ENCODE peak calls at places on chromosomes 2 and 18, in five cellular contexts. X, D, L, N and K are unnamed samples.

GRCh38 chr2:199484927-199485326 is 27.2 kb upstream of the SATB2 start:
- DNase-seq in X (peak; percentile 10), D (no peak), L (no peak), N (peak; percentile 40), K (no peak)

GRCh38 chr2:158761626-158762025 is 33.5 kb upstream of the DAPL1 start:
- DNase-seq in X (no peak), D (peak; percentile 27), L (no peak), N (peak; percentile 80), K (peak; percentile 99)

GRCh38 chr2:135063210-135063609 is 11.1 kb downstream of the RAB3GAP1 start:
- DNase-seq in X (no peak), D (peak; percentile 27), L (no peak), N (no peak), K (no peak)

GRCh38 chr2:16482485-16482884 is 183.1 kb downstream of the CYRIA start:
- DNase-seq in X (no peak), D (no peak), L (no peak), N (no peak), K (no peak)

GRCh38 chr2:2826621-2827020 is 495.5 kb upstream of the MYT1L start:
- DNase-seq in X (no peak), D (no peak), L (peak; percentile 33), N (no peak), K (no peak)

GRCh38 chr2:239820836-239821693 is 204.1 kb downstream of the NDUFA10 start:
- DNase-seq in X (no peak), D (no peak), L (no peak), N (no peak), K (no peak)

GRCh38 chr18:23406271-23406787 is 46.8 kb upstream of the RIOK3 start:
- DNase-seq in X (peak; percentile 23), D (peak; percentile 61), L (no peak), N (peak; percentile 58), K (peak; percentile 9)

GRCh38 chr2:221779614-221780067 is 207.5 kb upstream of the EPHA4 start:
- DNase-seq in X (no peak), D (peak; percentile 68), L (no peak), N (peak; percentile 91), K (no peak)

GRCh38 chr2:17334300-17334699 is 183.9 kb downstream of the RAD51AP2 start:
- DNase-seq in X (no peak), D (no peak), L (no peak), N (no peak), K (no peak)

GRCh38 chr18:3089579-3089978 is 76.6 kb upstream of the LPIN2 start:
- DNase-seq in X (no peak), D (peak; percentile 11), L (no peak), N (no peak), K (no peak)

GRCh38 chr18:3084206-3084605 is 71.3 kb upstream of the LPIN2 start:
- DNase-seq in X (no peak), D (no peak), L (no peak), N (no peak), K (no peak)

GRCh38 chr18:3086865-3087264 is 73.9 kb upstream of the LPIN2 start:
- DNase-seq in X (no peak), D (no peak), L (no peak), N (no peak), K (no peak)

GRCh38 chr18:3088044-3088443 is 75.1 kb upstream of the LPIN2 start:
- DNase-seq in X (no peak), D (no peak), L (no peak), N (no peak), K (no peak)

DNA sequence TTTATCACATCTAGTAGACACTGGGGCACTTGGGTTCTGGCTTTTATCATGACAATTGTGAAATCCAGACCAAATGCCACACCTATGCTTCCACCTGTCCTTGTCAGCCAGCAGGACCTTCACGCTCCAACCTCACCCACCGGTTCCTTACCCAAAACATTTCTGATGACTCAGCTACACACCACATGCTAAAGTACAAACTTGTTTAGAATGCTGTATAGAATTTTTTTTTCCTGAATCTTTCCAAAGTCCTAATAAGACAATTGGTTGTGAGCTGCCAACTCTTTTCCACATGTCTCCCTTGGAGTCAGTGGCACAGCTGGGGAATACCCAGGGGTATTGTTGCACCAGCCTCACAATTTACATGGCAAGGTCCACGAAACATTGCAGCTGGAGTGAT is 75.5 kb upstream of the LPIN2 start:
- DNase-seq in X (no peak), D (peak; percentile 9), L (no peak), N (no peak), K (peak; percentile 10)
- H3K27ac ChIP-seq in X (no peak overlapping the region), D (no peak overlapping the region), L (no peak overlapping the region), N (no peak overlapping the region), K (no peak overlapping the region)

DNA sequence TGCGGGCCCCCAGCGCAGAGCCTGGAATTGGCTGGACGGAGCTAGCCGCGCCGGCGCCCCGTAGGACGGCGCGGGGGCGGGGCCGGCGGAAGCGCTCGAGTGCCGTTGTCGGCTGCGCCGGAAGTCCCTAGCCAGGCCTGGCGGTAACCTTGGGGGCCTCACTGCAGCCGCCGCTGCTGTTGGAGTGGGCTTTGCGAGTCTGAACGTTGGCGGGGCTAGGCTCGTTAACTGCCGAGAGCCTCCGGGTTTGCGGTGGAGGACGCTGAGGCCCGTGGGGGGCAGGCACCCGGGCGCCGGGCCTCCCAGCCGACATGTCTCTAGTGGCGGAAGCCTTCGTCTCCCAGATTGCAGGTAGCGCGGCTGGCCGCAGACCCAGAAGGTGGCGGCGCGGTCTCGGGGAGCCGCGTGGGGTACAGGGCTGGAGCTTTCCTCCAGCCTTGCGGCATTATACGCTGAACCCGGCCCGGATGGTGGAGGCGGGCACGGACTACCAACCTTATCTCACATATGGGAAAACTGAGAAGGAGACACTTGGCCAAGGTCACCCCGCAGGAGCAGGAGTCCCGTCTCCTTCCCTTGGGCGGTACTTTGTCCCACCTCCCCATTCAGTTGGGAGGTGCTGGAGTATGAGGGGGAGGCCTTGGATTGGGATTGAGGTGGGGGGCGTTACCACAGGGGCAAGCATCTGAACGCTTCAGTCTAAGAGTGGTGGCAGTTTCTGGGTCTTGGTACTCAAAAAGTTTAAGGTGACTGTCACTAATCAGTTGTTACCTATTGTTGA is at the start of gene MTX2:
- DNase-seq in X (peak; percentile 85), D (peak; percentile 62), L (peak; percentile 89), N (peak; percentile 87), K (peak; percentile 74)
- TF ChIP-seq EZH2 in X (no peak), D (no peak), L (no peak), N (no peak), K (no peak)

DNA sequence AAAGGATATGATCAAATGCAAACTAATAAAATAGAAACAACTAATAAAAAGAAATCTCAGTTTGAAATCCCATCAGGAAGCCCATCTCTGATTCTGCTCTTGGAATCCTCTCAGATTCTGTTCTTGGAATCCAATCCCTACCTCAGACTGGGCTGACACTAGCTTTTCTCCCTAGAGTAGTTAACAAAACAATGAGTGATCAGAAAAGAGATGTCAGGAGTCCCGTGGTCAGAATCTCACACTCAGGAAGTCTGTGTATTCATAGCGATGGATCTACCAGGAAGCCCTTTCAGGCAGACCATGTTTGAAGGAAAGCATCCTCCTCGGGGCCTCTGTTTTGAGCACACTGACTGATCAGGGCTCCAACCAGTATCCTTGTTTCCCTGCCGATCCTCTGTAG is 150.6 kb downstream of the THADA start:
- DNase-seq in X (no peak), D (no peak), L (no peak), N (no peak), K (no peak)
- H3K27ac ChIP-seq in X (no peak overlapping the region), D (no peak overlapping the region), L (no peak overlapping the region), N (no peak overlapping the region), K (no peak overlapping the region)

DNA sequence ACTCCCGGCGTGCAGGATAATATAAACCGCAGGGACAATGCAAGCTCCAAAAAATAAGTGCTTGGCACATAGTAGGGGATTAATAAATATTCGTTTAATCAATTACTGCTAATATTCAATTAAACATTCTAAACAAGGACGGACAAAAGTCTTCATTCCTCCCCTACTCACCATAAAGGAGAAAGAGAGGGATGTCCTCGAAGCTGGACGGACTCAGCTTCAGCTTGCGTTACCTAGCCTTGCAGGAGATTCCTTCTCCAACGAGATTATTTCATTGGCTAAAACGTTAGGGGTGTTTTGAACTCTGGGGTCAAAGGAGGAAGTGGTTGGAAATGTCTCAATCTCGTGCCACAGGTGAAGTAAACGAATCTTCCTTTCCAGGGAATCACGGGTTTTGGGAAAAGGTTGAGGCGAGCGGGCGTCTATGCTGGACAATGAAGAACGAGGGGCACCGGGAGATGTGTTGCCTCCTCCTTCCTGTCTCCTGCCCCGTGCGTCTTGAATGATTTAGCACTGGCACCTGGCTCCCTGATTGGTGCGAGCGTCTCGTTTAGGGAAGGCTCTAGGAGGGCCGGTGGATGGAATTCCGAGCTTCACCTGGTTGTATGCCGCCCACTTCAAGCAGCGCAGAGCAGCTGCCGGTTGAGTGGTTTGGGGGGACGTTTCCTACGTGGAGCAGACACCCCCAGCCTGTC is 2.0 kb upstream of the GAD1 start:
- DNase-seq in X (no peak), D (no peak), L (peak; percentile 53), N (no peak), K (no peak)
- TF ChIP-seq EZH2 in X (no peak), D (peak; percentile 11), L (no peak), N (no peak), K (no peak)

DNA sequence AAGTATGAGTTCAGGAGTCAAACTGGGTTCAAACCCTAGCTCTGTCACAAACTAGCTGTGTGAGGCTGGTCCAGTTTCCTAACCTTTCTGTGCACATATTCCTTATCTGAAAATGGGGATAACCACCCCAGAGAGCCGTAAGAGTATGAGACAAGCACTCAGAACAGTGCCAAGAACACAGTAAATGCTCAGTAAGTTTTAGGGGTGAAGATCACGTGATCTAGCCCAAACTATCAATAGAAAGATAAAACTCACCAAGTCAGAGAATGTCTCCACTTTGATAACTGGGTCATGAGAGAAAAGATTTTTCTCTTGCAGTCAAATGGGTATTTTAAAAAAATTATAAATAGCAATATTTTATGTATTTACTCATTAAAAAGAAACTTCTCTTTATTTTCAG is 219.4 kb upstream of the REV1 start:
- DNase-seq in X (no peak), D (no peak), L (no peak), N (no peak), K (no peak)
- H3K27ac ChIP-seq in X (no peak overlapping the region), D (no peak overlapping the region), L (no peak overlapping the region), N (no peak overlapping the region), K (no peak overlapping the region)

GRCh38 chr2:219499058-219499307 is 292 bp downstream of the GMPPA start:
- DNase-seq in X (no peak), D (no peak), L (no peak), N (no peak), K (no peak)

GRCh38 chr2:219496781-219497494 is 1.8 kb upstream of the GMPPA start:
- DNase-seq in X (no peak), D (peak; percentile 24), L (no peak), N (no peak), K (no peak)

GRCh38 chr2:219498280-219499057 is at the start of gene GMPPA:
- DNase-seq in X (peak; percentile 97), D (peak; percentile 99), L (peak; percentile 97), N (peak; percentile 99), K (peak; percentile 98)

GRCh38 chr2:219496247-219496646 is 2.4 kb upstream of the GMPPA start:
- DNase-seq in X (no peak), D (no peak), L (no peak), N (no peak), K (no peak)

GRCh38 chr2:219497495-219498279 is 1.0 kb upstream of the GMPPA start:
- DNase-seq in X (peak; percentile 84), D (peak; percentile 80), L (peak; percentile 76), N (peak; percentile 94), K (peak; percentile 66)
- TF ChIP-seq EZH2 in X (no peak), D (no peak), L (peak; percentile 63), N (no peak), K (no peak)